ENCODE peak calls at places on chromosomes 11 and 22, in six cellular contexts. W is GM23248, I is IMR-90, A is AML-193, X is fibroblast of lung, V is PC-3. M is an unnamed sample.

GRCh38 chr11:62540804-62541671 is 5.6 kb downstream of the AHNAK start:
- DNase-seq in W (peak), I (peak), A (peak), X (no peak), V (no peak), M (no peak)

GRCh38 chr11:117443269-117444186 is 115.9 kb downstream of the CEP164 start:
- DNase-seq in W (peak), I (peak), A (no peak), X (peak), V (peak), M (peak)

GRCh38 chr22:47110817-47111443 is 348.5 kb downstream of the TBC1D22A start:
- DNase-seq in W (no peak), I (peak), A (no peak), X (peak), V (no peak), M (no peak)

GRCh38 chr11:59142530-59143507 is at the start of gene FAM111A:
- DNase-seq in W (peak), I (peak), A (peak), X (peak), V (peak), M (peak)

GRCh38 chr22:38040953-38041759 is 16.0 kb upstream of the PICK1 start:
- DNase-seq in W (peak), I (peak), A (no peak), X (no peak), V (no peak), M (no peak)

GRCh38 chr11:83628622-83629347 is 342.6 kb upstream of the CCDC90B start:
- DNase-seq in W (no peak), I (no peak), A (no peak), X (no peak), V (no peak), M (no peak)

GRCh38 chr11:2761131-2762030 is 61.6 kb upstream of the KCNQ1OT1 start:
- DNase-seq in W (no peak), I (no peak), A (no peak), X (no peak), V (no peak), M (no peak)

GRCh38 chr22:48438791-48439559 is 1388.7 kb downstream of the BRD1 start:
- DNase-seq in W (peak), I (no peak), A (no peak), X (no peak), V (no peak), M (no peak)

GRCh38 chr11:110356769-110357671 is 60.6 kb upstream of the RDX start:
- DNase-seq in W (peak), I (peak), A (no peak), X (peak), V (peak), M (no peak)

GRCh38 chr11:46315783-46316563 is 31.3 kb upstream of the DGKZ start:
- DNase-seq in W (no peak), I (no peak), A (no peak), X (no peak), V (no peak), M (no peak)

GRCh38 chr11:69433741-69434140 is 47.7 kb upstream of the LINC01488 start:
- DNase-seq in W (no peak), I (no peak), A (no peak), X (no peak), V (no peak), M (no peak)

GRCh38 chr22:28051787-28052356 is 132.8 kb upstream of the PITPNB start:
- DNase-seq in W (peak), I (peak), A (no peak), X (peak), V (peak), M (no peak)

GRCh38 chr11:30360741-30361140 is 37.8 kb downstream of the ARL14EP start:
- DNase-seq in W (no peak), I (no peak), A (no peak), X (no peak), V (no peak), M (no peak)

GRCh38 chr11:132072044-132072879 is 701.8 kb downstream of the NTM start:
- DNase-seq in W (peak), I (peak), A (no peak), X (peak), V (peak), M (peak)

GRCh38 chr22:39173787-39174497 is 21.5 kb upstream of the CBX7 start:
- DNase-seq in W (peak), I (no peak), A (no peak), X (no peak), V (no peak), M (no peak)

GRCh38 chr11:27248430-27249207 is 114.4 kb downstream of the CCDC34 start:
- DNase-seq in W (peak), I (no peak), A (no peak), X (no peak), V (no peak), M (no peak)

GRCh38 chr22:31139866-31140716 is at the start of gene PLA2G3:
- DNase-seq in W (peak), I (peak), A (no peak), X (peak), V (no peak), M (peak)

GRCh38 chr22:39098576-39098975 is 1.5 kb downstream of the APOBEC3H start:
- DNase-seq in W (no peak), I (no peak), A (no peak), X (no peak), V (no peak), M (no peak)